ENCODE peak calls at places on chromosomes 4 and X, in eight cellular contexts. D is endothelial cell; A is ACHN; O is left ventricle myocardium inferior; P is NCI-H524 treated with DMSO at 0.1 percent for 48 hours; K is stimulated activated CD4-positive, alpha-beta T cell treated with anti-CD3 and anti-CD28 coated beads, Interleukin-2, amount 100 ng/mL, for 24 hours; F is Calu3; X is aorta. H is an unnamed sample.

GRCh38 chr4:153426207-153426886 is 39.8 kb upstream of the TMEM131L start:
- DNase-seq in D (no peak), A (no peak), O (no peak), P (no peak), K (no peak), F (no peak), X (no peak), H (no peak)

GRCh38 chrX:1581132-1581531 is 10.3 kb upstream of the AKAP17A start:
- DNase-seq in D (no peak), A (peak), O (no peak), P (peak), K (peak), F (peak), X (no peak), H (peak)

GRCh38 chrX:20067709-20068315 is 48.9 kb downstream of the MAP7D2 start:
- DNase-seq in D (no peak), A (peak), O (peak), P (no peak), K (no peak), F (peak), X (peak), H (no peak)

GRCh38 chr4:3766791-3767561 is 791 bp downstream of the ADRA2C start:
- DNase-seq in D (peak), A (no peak), O (no peak), P (no peak), K (peak), F (no peak), X (no peak), H (peak)

GRCh38 chr4:84258905-84259830 is 239.9 kb downstream of the NKX6-1 start:
- DNase-seq in D (no peak), A (peak), O (no peak), P (no peak), K (no peak), F (peak), X (no peak), H (no peak)

GRCh38 chrX:68175569-68175968 is 257.7 kb downstream of the OPHN1 start:
- DNase-seq in D (no peak), A (no peak), O (no peak), P (no peak), K (no peak), F (no peak), X (no peak), H (no peak)

GRCh38 chrX:29470029-29470428 is 745.3 kb upstream of the MAGEB2 start:
- DNase-seq in D (no peak), A (no peak), O (no peak), P (no peak), K (no peak), F (no peak), X (no peak), H (no peak)

GRCh38 chrX:2342878-2343277 is 157.9 kb downstream of the DHRSX start:
- DNase-seq in D (no peak), A (no peak), O (no peak), P (no peak), K (no peak), F (no peak), X (no peak), H (no peak)

GRCh38 chr4:98341309-98341708 is 80.1 kb downstream of the RAP1GDS1 start:
- DNase-seq in D (no peak), A (peak), O (no peak), P (peak), K (no peak), F (no peak), X (no peak), H (no peak)

GRCh38 chr4:151459380-151459779 is 50.4 kb downstream of the FHIP1A start:
- DNase-seq in D (no peak), A (no peak), O (no peak), P (no peak), K (no peak), F (no peak), X (no peak), H (no peak)

GRCh38 chr4:145898926-145899531 is 39.6 kb downstream of the ZNF827 start:
- DNase-seq in D (no peak), A (no peak), O (no peak), P (no peak), K (no peak), F (no peak), X (no peak), H (no peak)

GRCh38 chr4:103754844-103755243 is 35.1 kb upstream of the TACR3 start:
- DNase-seq in D (no peak), A (no peak), O (no peak), P (no peak), K (no peak), F (peak), X (no peak), H (no peak)

GRCh38 chr4:39626261-39626660 is 12.4 kb downstream of the SMIM14 start:
- DNase-seq in D (no peak), A (no peak), O (no peak), P (no peak), K (no peak), F (no peak), X (no peak), H (no peak)

GRCh38 chr4:184376136-184376838 is 98.1 kb downstream of the IRF2 start:
- DNase-seq in D (no peak), A (no peak), O (no peak), P (no peak), K (no peak), F (no peak), X (no peak), H (no peak)

GRCh38 chr4:3677671-3678070 is 88.5 kb upstream of the ADRA2C start:
- DNase-seq in D (no peak), A (no peak), O (no peak), P (no peak), K (no peak), F (no peak), X (no peak), H (no peak)

GRCh38 chrX:67545772-67546495 is 2.1 kb downstream of the AR start:
- DNase-seq in D (peak), A (no peak), O (peak), P (no peak), K (peak), F (no peak), X (peak), H (no peak)

GRCh38 chr4:52372747-52373146 is 286.4 kb downstream of the USP46 start:
- DNase-seq in D (no peak), A (no peak), O (no peak), P (no peak), K (no peak), F (no peak), X (no peak), H (no peak)

GRCh38 chr4:109690690-109691410 is 12.4 kb downstream of the CASP6 start:
- DNase-seq in D (no peak), A (no peak), O (no peak), P (no peak), K (no peak), F (no peak), X (no peak), H (no peak)

GRCh38 chrX:151973262-151973661 is 1.2 kb downstream of the GABRE start:
- DNase-seq in D (no peak), A (no peak), O (no peak), P (no peak), K (no peak), F (no peak), X (no peak), H (no peak)

GRCh38 chr4:84800256-84800655 is 166.2 kb downstream of the WDFY3 start:
- DNase-seq in D (no peak), A (no peak), O (no peak), P (no peak), K (no peak), F (no peak), X (no peak), H (no peak)

GRCh38 chrX:51459125-51459524 is 37.3 kb downstream of the NUDT11 start:
- DNase-seq in D (peak), A (peak), O (no peak), P (no peak), K (peak), F (peak), X (no peak), H (peak)

GRCh38 chr4:24805036-24805435 is 9.7 kb downstream of the SOD3 start:
- DNase-seq in D (no peak), A (no peak), O (no peak), P (no peak), K (no peak), F (no peak), X (no peak), H (no peak)

GRCh38 chr4:83238393-83238792 is 46.2 kb downstream of the COQ2 start:
- DNase-seq in D (no peak), A (no peak), O (no peak), P (no peak), K (no peak), F (no peak), X (no peak), H (no peak)

GRCh38 chr4:162461952-162462351 is 298.2 kb upstream of the FSTL5 start:
- DNase-seq in D (no peak), A (peak), O (no peak), P (no peak), K (no peak), F (no peak), X (no peak), H (no peak)

GRCh38 chrX:2820131-2820771 is 8.5 kb upstream of the GYG2 start:
- DNase-seq in D (no peak), A (no peak), O (no peak), P (no peak), K (no peak), F (no peak), X (no peak), H (no peak)